ENCODE peak calls at places on chromosome 4, in six cellular contexts. One of them, this sample, is unnamed.

GRCh38 chr4:172982151-172982590 is 186.4 kb upstream of the GALNT7 start:
- DNase-seq in H9: no peak
- DNase-seq in Peyer's patch: no peak
- DNase-seq in nephron progenitor cell: no peak
- DNase-seq in progenitor cell of endocrine pancreas: no peak
- DNase-seq in AG10803: peak; percentile 35
- DNase-seq in this sample: no peak

GRCh38 chr4:77220841-77221613 is 64.0 kb downstream of the CCNG2 start:
- DNase-seq in progenitor cell of endocrine pancreas: no peak
- DNase-seq in Peyer's patch: no peak
- DNase-seq in nephron progenitor cell: no peak
- DNase-seq in H9: no peak
- DNase-seq in AG10803: peak; percentile 11
- DNase-seq in this sample: no peak

GRCh38 chr4:121070696-121071639 is 1.4 kb downstream of the NDNF start:
- DNase-seq in AG10803: peak; percentile 58
- DNase-seq in progenitor cell of endocrine pancreas: peak; percentile 49
- DNase-seq in H9: peak; percentile 79
- DNase-seq in Peyer's patch: no peak
- DNase-seq in nephron progenitor cell: peak; percentile 72
- DNase-seq in this sample: peak; percentile 75

GRCh38 chr4:93416337-93417102 is 412.0 kb upstream of the ATOH1 start:
- DNase-seq in progenitor cell of endocrine pancreas: no peak
- DNase-seq in Peyer's patch: no peak
- DNase-seq in AG10803: no peak
- DNase-seq in H9: no peak
- DNase-seq in nephron progenitor cell: no peak
- DNase-seq in this sample: no peak

GRCh38 chr4:157172011-157172410 is 48.5 kb upstream of the GRIA2 start:
- DNase-seq in Peyer's patch: no peak
- DNase-seq in nephron progenitor cell: no peak
- DNase-seq in H9: no peak
- DNase-seq in progenitor cell of endocrine pancreas: no peak
- DNase-seq in AG10803: peak; percentile 22
- DNase-seq in this sample: no peak

GRCh38 chr4:20395160-20395773 is 143.6 kb downstream of the SLIT2 start:
- DNase-seq in H9: peak; percentile 72
- DNase-seq in AG10803: peak; percentile 21
- DNase-seq in Peyer's patch: no peak
- DNase-seq in nephron progenitor cell: peak; percentile 59
- DNase-seq in progenitor cell of endocrine pancreas: peak; percentile 11
- DNase-seq in this sample: peak; percentile 51

GRCh38 chr4:127503111-127503510 is 129.6 kb upstream of the INTU start:
- DNase-seq in progenitor cell of endocrine pancreas: no peak
- DNase-seq in nephron progenitor cell: no peak
- DNase-seq in AG10803: peak; percentile 10
- DNase-seq in H9: no peak
- DNase-seq in Peyer's patch: no peak
- DNase-seq in this sample: no peak

GRCh38 chr4:163866728-163867313 is 372.3 kb downstream of the TMA16 start:
- DNase-seq in AG10803: no peak
- DNase-seq in nephron progenitor cell: no peak
- DNase-seq in progenitor cell of endocrine pancreas: no peak
- DNase-seq in Peyer's patch: no peak
- DNase-seq in H9: no peak
- DNase-seq in this sample: no peak

GRCh38 chr4:86306816-86307215 is 53.0 kb downstream of the MAPK10 start:
- DNase-seq in AG10803: peak; percentile 77
- DNase-seq in H9: no peak
- DNase-seq in progenitor cell of endocrine pancreas: no peak
- DNase-seq in nephron progenitor cell: no peak
- DNase-seq in Peyer's patch: no peak
- DNase-seq in this sample: no peak

GRCh38 chr4:107876096-107876495 is 51.4 kb downstream of the SGMS2 start:
- DNase-seq in AG10803: no peak
- DNase-seq in Peyer's patch: no peak
- DNase-seq in H9: no peak
- DNase-seq in nephron progenitor cell: no peak
- DNase-seq in progenitor cell of endocrine pancreas: no peak
- DNase-seq in this sample: no peak

GRCh38 chr4:7513731-7514130 is 79.0 kb upstream of the PSAPL1 start:
- DNase-seq in Peyer's patch: no peak
- DNase-seq in progenitor cell of endocrine pancreas: no peak
- DNase-seq in AG10803: peak; percentile 38
- DNase-seq in H9: no peak
- DNase-seq in nephron progenitor cell: no peak
- DNase-seq in this sample: no peak

GRCh38 chr4:165682621-165683020 is 190.4 kb upstream of the TLL1 start:
- DNase-seq in Peyer's patch: no peak
- DNase-seq in AG10803: no peak
- DNase-seq in progenitor cell of endocrine pancreas: no peak
- DNase-seq in H9: no peak
- DNase-seq in nephron progenitor cell: no peak
- DNase-seq in this sample: no peak
- TF ChIP-seq CTCF in Peyer's patch: no peak
- TF ChIP-seq CTCF in AG10803: no peak
- TF ChIP-seq CTCF in progenitor cell of endocrine pancreas: no peak
- TF ChIP-seq CTCF in H9: no peak
- TF ChIP-seq CTCF in nephron progenitor cell: no peak
- TF ChIP-seq CTCF in this sample: no peak

GRCh38 chr4:64158648-64159326 is 250.5 kb downstream of the TECRL start:
- DNase-seq in AG10803: peak; percentile 47
- DNase-seq in nephron progenitor cell: peak; percentile 67
- DNase-seq in progenitor cell of endocrine pancreas: peak; percentile 40
- DNase-seq in H9: peak; percentile 53
- DNase-seq in Peyer's patch: peak; percentile 24
- DNase-seq in this sample: peak; percentile 62
- TF ChIP-seq CTCF in AG10803: peak; percentile 72
- TF ChIP-seq CTCF in nephron progenitor cell: peak; percentile 83
- TF ChIP-seq CTCF in progenitor cell of endocrine pancreas: peak; percentile 94
- TF ChIP-seq CTCF in H9: peak; percentile 89
- TF ChIP-seq CTCF in Peyer's patch: no peak
- TF ChIP-seq CTCF in this sample: peak; percentile 92

GRCh38 chr4:153649572-153649991 is 34.5 kb upstream of the TLR2 start:
- DNase-seq in H9: no peak
- DNase-seq in AG10803: peak; percentile 10
- DNase-seq in progenitor cell of endocrine pancreas: no peak
- DNase-seq in Peyer's patch: no peak
- DNase-seq in nephron progenitor cell: peak; percentile 12
- DNase-seq in this sample: no peak

GRCh38 chr4:153641532-153641931 is 42.5 kb upstream of the TLR2 start:
- DNase-seq in nephron progenitor cell: no peak
- DNase-seq in Peyer's patch: no peak
- DNase-seq in AG10803: no peak
- DNase-seq in H9: no peak
- DNase-seq in progenitor cell of endocrine pancreas: no peak
- DNase-seq in this sample: no peak

GRCh38 chr4:153643406-153644016 is 40.6 kb upstream of the TLR2 start:
- DNase-seq in H9: no peak
- DNase-seq in Peyer's patch: no peak
- DNase-seq in AG10803: peak; percentile 55
- DNase-seq in progenitor cell of endocrine pancreas: no peak
- DNase-seq in nephron progenitor cell: no peak
- DNase-seq in this sample: no peak

GRCh38 chr4:153647975-153648374 is 36.1 kb upstream of the TLR2 start:
- DNase-seq in progenitor cell of endocrine pancreas: no peak
- DNase-seq in nephron progenitor cell: no peak
- DNase-seq in AG10803: no peak
- DNase-seq in Peyer's patch: no peak
- DNase-seq in H9: no peak
- DNase-seq in this sample: no peak

GRCh38 chr4:153645183-153645582 is 38.9 kb upstream of the TLR2 start:
- DNase-seq in H9: no peak
- DNase-seq in progenitor cell of endocrine pancreas: no peak
- DNase-seq in AG10803: no peak
- DNase-seq in Peyer's patch: no peak
- DNase-seq in nephron progenitor cell: no peak
- DNase-seq in this sample: no peak
- TF ChIP-seq CTCF in H9: peak; percentile 57
- TF ChIP-seq CTCF in progenitor cell of endocrine pancreas: peak; percentile 29
- TF ChIP-seq CTCF in AG10803: peak; percentile 15
- TF ChIP-seq CTCF in Peyer's patch: no peak
- TF ChIP-seq CTCF in nephron progenitor cell: no peak
- TF ChIP-seq CTCF in this sample: peak; percentile 26

DNA sequence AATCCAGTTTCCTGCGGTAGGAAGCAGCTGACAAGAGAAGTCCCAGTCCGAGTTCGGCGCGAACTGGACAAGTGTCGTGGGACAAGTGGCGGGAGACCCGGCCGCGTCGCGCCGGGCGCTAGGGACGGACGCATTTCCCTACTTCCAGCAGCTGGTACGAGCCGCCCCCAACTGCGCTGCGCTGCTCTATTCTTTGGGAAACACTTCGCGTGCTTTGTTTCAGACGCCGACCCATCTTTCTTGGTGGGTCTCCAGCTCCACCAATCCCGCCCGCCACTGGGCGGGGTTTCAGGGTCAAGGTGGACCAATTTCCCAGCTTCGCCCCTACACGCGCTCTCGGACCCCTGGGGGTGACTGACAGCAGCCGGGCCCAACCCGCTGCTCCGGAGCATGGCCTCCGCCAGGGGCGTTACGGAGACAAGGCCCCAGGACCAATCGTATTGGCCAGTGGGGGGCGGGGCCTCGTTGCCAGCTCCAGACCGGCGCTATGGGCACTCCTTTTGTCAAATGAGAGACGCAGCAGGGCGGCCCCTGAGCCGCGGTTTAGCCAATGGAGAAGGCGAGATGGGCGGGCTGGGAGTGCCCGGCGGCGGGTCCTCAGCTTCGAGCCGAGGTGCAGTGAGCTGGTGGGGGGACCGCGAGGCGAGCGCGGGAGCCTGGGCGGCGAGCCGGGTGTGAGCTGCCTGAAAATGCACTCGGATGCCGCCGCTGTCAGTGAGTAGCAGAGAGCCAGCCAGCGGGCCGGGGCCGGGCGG is at the start of gene DCUN1D4:
- DNase-seq in AG10803: peak; percentile 100
- DNase-seq in nephron progenitor cell: peak; percentile 100
- DNase-seq in H9: peak; percentile 100
- DNase-seq in Peyer's patch: peak; percentile 99
- DNase-seq in progenitor cell of endocrine pancreas: peak; percentile 100
- DNase-seq in this sample: peak; percentile 100
- TF ChIP-seq CTCF in AG10803: peak; percentile 41
- TF ChIP-seq CTCF in nephron progenitor cell: no peak
- TF ChIP-seq CTCF in H9: peak; percentile 46
- TF ChIP-seq CTCF in Peyer's patch: peak; percentile 34
- TF ChIP-seq CTCF in progenitor cell of endocrine pancreas: peak; percentile 44
- TF ChIP-seq CTCF in this sample: peak; percentile 65

GRCh38 chr4:4755306-4755705 is 104.2 kb upstream of the MSX1 start:
- DNase-seq in nephron progenitor cell: no peak
- DNase-seq in progenitor cell of endocrine pancreas: no peak
- DNase-seq in AG10803: no peak
- DNase-seq in H9: no peak
- DNase-seq in Peyer's patch: no peak
- DNase-seq in this sample: no peak
- TF ChIP-seq CTCF in nephron progenitor cell: no peak
- TF ChIP-seq CTCF in progenitor cell of endocrine pancreas: no peak
- TF ChIP-seq CTCF in AG10803: no peak
- TF ChIP-seq CTCF in H9: no peak
- TF ChIP-seq CTCF in Peyer's patch: no peak
- TF ChIP-seq CTCF in this sample: no peak

GRCh38 chr4:5460106-5460801 is 248.1 kb downstream of the EVC2 start:
- DNase-seq in progenitor cell of endocrine pancreas: peak; percentile 17
- DNase-seq in nephron progenitor cell: peak; percentile 44
- DNase-seq in Peyer's patch: no peak
- DNase-seq in H9: peak; percentile 67
- DNase-seq in AG10803: peak; percentile 21
- DNase-seq in this sample: peak; percentile 65
- TF ChIP-seq CTCF in progenitor cell of endocrine pancreas: peak; percentile 68
- TF ChIP-seq CTCF in nephron progenitor cell: peak; percentile 58
- TF ChIP-seq CTCF in Peyer's patch: no peak
- TF ChIP-seq CTCF in H9: peak; percentile 81
- TF ChIP-seq CTCF in AG10803: peak; percentile 70
- TF ChIP-seq CTCF in this sample: peak; percentile 41

GRCh38 chr4:39591290-39591689 is 47.4 kb downstream of the SMIM14 start:
- DNase-seq in H9: no peak
- DNase-seq in nephron progenitor cell: no peak
- DNase-seq in AG10803: no peak
- DNase-seq in Peyer's patch: no peak
- DNase-seq in progenitor cell of endocrine pancreas: no peak
- DNase-seq in this sample: no peak
- TF ChIP-seq CTCF in H9: no peak
- TF ChIP-seq CTCF in nephron progenitor cell: no peak
- TF ChIP-seq CTCF in AG10803: no peak
- TF ChIP-seq CTCF in Peyer's patch: no peak
- TF ChIP-seq CTCF in progenitor cell of endocrine pancreas: no peak
- TF ChIP-seq CTCF in this sample: no peak

DNA sequence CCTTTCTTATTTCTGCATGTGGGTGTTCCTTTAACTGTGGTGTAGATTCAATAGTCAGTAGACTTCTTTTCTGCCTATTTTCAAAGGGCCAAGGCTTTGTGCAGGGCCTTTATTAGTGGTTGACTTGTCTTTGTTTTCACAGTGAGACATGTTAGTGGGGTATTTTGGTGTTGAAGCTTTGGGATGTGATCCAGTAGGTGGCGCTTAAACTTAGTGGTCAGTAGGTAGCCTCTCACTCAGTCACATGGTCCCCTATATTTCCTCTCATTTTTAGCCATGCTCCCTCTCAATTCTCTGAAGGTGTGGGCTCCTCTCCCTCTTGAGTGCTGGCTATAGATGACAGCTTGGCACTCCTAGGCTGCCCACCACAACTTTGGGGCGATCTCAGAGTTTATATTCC is 23.4 kb upstream of the SLC10A7 start:
- DNase-seq in progenitor cell of endocrine pancreas: no peak
- DNase-seq in nephron progenitor cell: no peak
- DNase-seq in H9: peak; percentile 44
- DNase-seq in AG10803: peak; percentile 42
- DNase-seq in Peyer's patch: no peak
- DNase-seq in this sample: no peak
- TF ChIP-seq CTCF in progenitor cell of endocrine pancreas: peak; percentile 39
- TF ChIP-seq CTCF in nephron progenitor cell: no peak
- TF ChIP-seq CTCF in H9: peak; percentile 67
- TF ChIP-seq CTCF in AG10803: peak; percentile 55
- TF ChIP-seq CTCF in Peyer's patch: no peak
- TF ChIP-seq CTCF in this sample: peak; percentile 22